ENCODE peak calls at places on chromosomes 12 and 14, in five cellular contexts. A is HEK293T, M is HepG2, P is SK-N-SH, N is K562. Z is an unnamed sample.
A peak's percentile ranks its signal among the peaks of the same experiment; 100 is the strongest.

GRCh38 chr14:37985826-37986470 is 221.8 kb upstream of the SSTR1 start:
- DNase-seq in A (peak; percentile 31), M (peak; percentile 77), P (peak; percentile 2), N (peak; percentile 18), Z (no peak)

GRCh38 chr12:42588981-42589464 is 523 bp downstream of the PRICKLE1 start:
- DNase-seq in A (peak; percentile 59), M (no peak), P (peak; percentile 74), N (peak; percentile 12), Z (no peak)

GRCh38 chr12:84502907-84503787 is 409.5 kb downstream of the SLC6A15 start:
- DNase-seq in A (peak; percentile 60), M (peak; percentile 16), P (no peak), N (peak; percentile 16), Z (no peak)

GRCh38 chr12:15782667-15783066 is 6.5 kb downstream of the EPS8 start:
- DNase-seq in A (no peak), M (no peak), P (no peak), N (no peak), Z (no peak)

GRCh38 chr12:116266631-116267349 is 10.7 kb downstream of the MED13L start:
- DNase-seq in A (no peak), M (no peak), P (no peak), N (no peak), Z (no peak)

GRCh38 chr14:106083082-106083481 is 556.7 kb downstream of the TMEM121 start:
- DNase-seq in A (no peak), M (no peak), P (no peak), N (no peak), Z (no peak)

GRCh38 chr12:85955127-85955526 is 81.0 kb downstream of the NTS start:
- DNase-seq in A (no peak), M (no peak), P (peak; percentile 4), N (no peak), Z (no peak)

GRCh38 chr12:62764251-62764650 is 170.7 kb downstream of the PPM1H start:
- DNase-seq in A (no peak), M (no peak), P (no peak), N (no peak), Z (no peak)

GRCh38 chr14:97978336-97978735 is 1181.2 kb downstream of the VRK1 start:
- DNase-seq in A (peak; percentile 55), M (no peak), P (peak; percentile 56), N (no peak), Z (no peak)

GRCh38 chr12:46663297-46663696 is 162.5 kb downstream of the SLC38A4 start:
- DNase-seq in A (no peak), M (no peak), P (no peak), N (peak; percentile 11), Z (no peak)

GRCh38 chr14:83638725-83639124 is 1891.2 kb upstream of the FLRT2 start:
- DNase-seq in A (no peak), M (peak; percentile 1), P (no peak), N (no peak), Z (no peak)
- TF ChIP-seq FOXM1 in A (no peak), M (no peak), P (no peak), N (no peak), Z (no peak)

GRCh38 chr12:108876550-108876949 is 3.3 kb upstream of the DAO start:
- DNase-seq in A (no peak), M (no peak), P (no peak), N (no peak), Z (no peak)

GRCh38 chr12:108875280-108875679 is 4.6 kb upstream of the DAO start:
- DNase-seq in A (no peak), M (no peak), P (no peak), N (no peak), Z (no peak)

GRCh38 chr12:108879615-108880254 is at the start of gene DAO:
- DNase-seq in A (no peak), M (peak; percentile 43), P (no peak), N (no peak), Z (no peak)

DNA sequence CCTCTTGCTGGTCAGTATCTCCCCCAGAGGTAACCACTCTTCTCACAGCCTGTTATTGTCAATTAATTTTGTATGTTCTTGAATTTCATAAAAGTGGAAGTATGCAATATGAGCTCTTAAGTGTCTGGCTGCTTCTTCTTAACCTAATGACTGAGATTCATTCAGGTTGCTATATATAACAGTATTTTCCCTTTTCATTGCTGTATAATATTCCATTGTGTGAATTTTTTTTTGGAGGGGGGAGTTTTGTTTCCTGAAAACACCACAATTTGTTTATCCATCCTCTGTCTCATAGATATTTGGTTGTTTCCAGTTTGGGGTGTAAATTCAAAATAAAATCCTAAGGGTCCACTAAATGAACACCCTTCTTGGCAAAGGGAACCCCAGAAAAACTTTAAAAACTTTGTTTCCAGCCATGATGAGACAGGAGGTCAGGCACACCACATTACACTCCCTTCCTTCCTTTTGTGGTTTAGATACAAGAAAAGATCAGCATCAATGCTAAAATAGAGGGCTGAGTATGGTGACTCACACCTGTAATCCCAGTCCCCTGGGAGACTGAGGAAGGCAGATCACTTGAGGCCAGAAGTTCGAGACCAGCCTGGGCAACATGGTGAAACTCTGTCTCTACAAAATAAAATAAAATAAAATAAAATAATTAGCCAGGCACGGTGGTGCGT is 4.1 kb upstream of the DAO start:
- DNase-seq in A (no peak), M (no peak), P (no peak), N (no peak), Z (no peak)
- TF ChIP-seq FOXM1 in A (no peak), M (no peak), P (no peak), N (no peak), Z (no peak)

GRCh38 chr14:94690896-94691657 is 78.8 kb downstream of the GSC start:
- DNase-seq in A (no peak), M (no peak), P (no peak), N (no peak), Z (no peak)

GRCh38 chr14:94690486-94690885 is 78.3 kb downstream of the SERPINA3 start:
- DNase-seq in A (no peak), M (no peak), P (peak; percentile 11), N (no peak), Z (no peak)

GRCh38 chr14:94691658-94692029 is 78.3 kb downstream of the GSC start:
- DNase-seq in A (no peak), M (no peak), P (no peak), N (no peak), Z (no peak)

GRCh38 chr14:94689985-94690400 is 77.8 kb downstream of the SERPINA3 start:
- DNase-seq in A (no peak), M (no peak), P (no peak), N (no peak), Z (no peak)

GRCh38 chr14:94689218-94689984 is 77.2 kb downstream of the SERPINA3 start:
- DNase-seq in A (peak; percentile 86), M (no peak), P (peak; percentile 93), N (peak; percentile 54), Z (no peak)
- TF ChIP-seq FOXM1 in A (no peak), M (no peak), P (no peak), N (no peak), Z (no peak)

GRCh38 chr12:70719672-70720420 is 82.6 kb upstream of the PTPRB start:
- DNase-seq in A (peak; percentile 58), M (peak; percentile 1), P (peak; percentile 48), N (peak; percentile 57), Z (no peak)
- TF ChIP-seq FOXM1 in A (no peak), M (no peak), P (no peak), N (no peak), Z (no peak)

DNA sequence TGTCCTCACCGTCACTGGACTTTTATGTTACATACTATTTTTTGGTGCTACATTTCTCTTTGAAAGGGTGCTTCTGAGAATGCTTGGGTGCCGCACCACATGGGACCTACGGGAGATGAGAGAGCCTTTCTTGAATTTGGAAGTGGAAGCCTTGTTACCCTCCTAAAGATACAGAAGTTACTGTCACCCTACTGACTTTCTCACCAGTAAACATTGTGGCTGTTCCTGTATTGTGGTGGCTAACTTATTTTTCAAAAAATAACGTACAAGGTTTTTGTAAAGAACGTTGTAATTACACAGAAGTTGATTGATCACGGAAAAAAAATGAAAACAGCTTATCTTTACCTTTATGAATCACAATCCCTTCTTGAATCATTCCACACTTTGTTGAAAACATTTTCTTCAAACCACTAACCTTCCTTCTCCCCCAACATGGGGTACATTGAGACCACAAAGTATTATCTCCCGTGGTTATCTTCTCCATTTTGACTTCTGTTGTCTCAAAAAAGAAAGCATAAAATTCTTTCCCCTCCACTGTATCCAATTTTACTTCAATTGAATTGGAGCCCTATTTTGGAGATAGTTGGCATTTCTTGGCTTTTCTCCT is 21.9 kb upstream of the PPFIBP1 start:
- DNase-seq in A (no peak), M (no peak), P (no peak), N (no peak), Z (no peak)
- TF ChIP-seq FOXM1 in A (no peak), M (no peak), P (no peak), N (no peak), Z (no peak)